ENCODE peak calls at places on chromosomes 5 and 9, in four cellular contexts. L, E, H and P are unnamed samples.

GRCh38 chr9:97573482-97574073 is 59.6 kb downstream of the TSTD2 start:
- DNase-seq in L (peak), E (no peak), H (no peak), P (no peak)

GRCh38 chr5:149386166-149386565 is 7.1 kb upstream of the IL17B start:
- DNase-seq in L (no peak), E (no peak), H (no peak), P (no peak)

GRCh38 chr5:142322747-142323479 is 1.9 kb downstream of the SPRY4 start:
- DNase-seq in L (no peak), E (no peak), H (no peak), P (no peak)

GRCh38 chr5:57175586-57175985 is 1.7 kb downstream of the GPBP1 start:
- DNase-seq in L (no peak), E (no peak), H (no peak), P (peak)

GRCh38 chr5:24170026-24170425 is 474.8 kb downstream of the CDH10 start:
- DNase-seq in L (no peak), E (no peak), H (no peak), P (no peak)

GRCh38 chr5:5306696-5307095 is 115.8 kb upstream of the ICE1 start:
- DNase-seq in L (no peak), E (no peak), H (no peak), P (no peak)

GRCh38 chr5:140962190-140962589 is 4.1 kb upstream of the PCDHAC2 start:
- DNase-seq in L (no peak), E (no peak), H (no peak), P (no peak)

GRCh38 chr5:138391859-138392386 is 39.4 kb downstream of the KDM3B start:
- DNase-seq in L (no peak), E (no peak), H (no peak), P (no peak)

GRCh38 chr5:32760091-32760509 is 49.0 kb downstream of the NPR3 start:
- DNase-seq in L (peak), E (no peak), H (no peak), P (no peak)

GRCh38 chr5:176810084-176810597 is at the start of gene UNC5A:
- DNase-seq in L (no peak), E (no peak), H (peak), P (peak)

GRCh38 chr9:113541019-113541900 is 77.7 kb downstream of the RGS3 start:
- DNase-seq in L (peak), E (no peak), H (peak), P (peak)

GRCh38 chr9:68844623-68845612 is 139.9 kb downstream of the PIP5K1B start:
- DNase-seq in L (peak), E (no peak), H (peak), P (peak)

GRCh38 chr9:125233678-125234077 is 7.5 kb downstream of the HSPA5 start:
- DNase-seq in L (no peak), E (no peak), H (no peak), P (no peak)

GRCh38 chr5:164364237-164364636 is 858.8 kb downstream of the MAT2B start:
- DNase-seq in L (no peak), E (no peak), H (no peak), P (no peak)

GRCh38 chr9:79572032-79572890 is 496 bp downstream of the TLE4 start:
- DNase-seq in L (no peak), E (no peak), H (peak), P (peak)

GRCh38 chr5:33794550-33795300 is 97.1 kb downstream of the ADAMTS12 start:
- DNase-seq in L (no peak), E (no peak), H (no peak), P (no peak)

GRCh38 chr9:134663753-134664415 is 22.3 kb downstream of the COL5A1 start:
- DNase-seq in L (no peak), E (no peak), H (no peak), P (no peak)

GRCh38 chr5:51889703-51890102 is 506.5 kb downstream of the ISL1 start:
- DNase-seq in L (no peak), E (no peak), H (no peak), P (peak)

GRCh38 chr5:141767671-141768070 is 85.6 kb upstream of the ARAP3 start:
- DNase-seq in L (no peak), E (no peak), H (no peak), P (no peak)

GRCh38 chr5:83306572-83307241 is 164.8 kb upstream of the VCAN start:
- DNase-seq in L (no peak), E (peak), H (no peak), P (no peak)

GRCh38 chr5:143721960-143722359 is 90.0 kb upstream of the HMHB1 start:
- DNase-seq in L (no peak), E (no peak), H (no peak), P (no peak)

GRCh38 chr5:88734191-88734640 is 148.8 kb downstream of the MEF2C start:
- DNase-seq in L (no peak), E (peak), H (peak), P (peak)

DNA sequence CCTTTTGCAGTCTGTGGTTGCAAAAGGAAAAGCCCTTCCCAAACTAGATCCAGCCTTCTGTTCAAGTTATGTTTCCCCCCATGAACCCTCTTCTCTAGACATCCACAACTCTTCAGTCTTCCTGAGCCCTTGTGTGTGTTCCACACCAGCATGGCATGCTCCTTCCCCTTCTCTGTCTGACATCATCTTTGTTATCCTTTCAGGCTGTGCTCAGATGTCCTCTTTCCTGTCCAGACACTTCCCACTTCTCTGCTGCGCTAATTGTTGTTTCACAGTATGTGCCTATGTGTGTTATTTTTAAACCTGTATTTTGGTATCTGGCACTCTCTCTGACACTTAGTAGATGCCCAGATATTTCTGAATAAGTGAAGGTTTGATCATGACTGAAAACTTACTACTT is 38.2 kb downstream of the FOCAD start:
- DNase-seq in L (no peak), E (no peak), H (no peak), P (no peak)
- TF ChIP-seq CTCF in L (no peak), E (no peak), H (no peak), P (no peak)

DNA sequence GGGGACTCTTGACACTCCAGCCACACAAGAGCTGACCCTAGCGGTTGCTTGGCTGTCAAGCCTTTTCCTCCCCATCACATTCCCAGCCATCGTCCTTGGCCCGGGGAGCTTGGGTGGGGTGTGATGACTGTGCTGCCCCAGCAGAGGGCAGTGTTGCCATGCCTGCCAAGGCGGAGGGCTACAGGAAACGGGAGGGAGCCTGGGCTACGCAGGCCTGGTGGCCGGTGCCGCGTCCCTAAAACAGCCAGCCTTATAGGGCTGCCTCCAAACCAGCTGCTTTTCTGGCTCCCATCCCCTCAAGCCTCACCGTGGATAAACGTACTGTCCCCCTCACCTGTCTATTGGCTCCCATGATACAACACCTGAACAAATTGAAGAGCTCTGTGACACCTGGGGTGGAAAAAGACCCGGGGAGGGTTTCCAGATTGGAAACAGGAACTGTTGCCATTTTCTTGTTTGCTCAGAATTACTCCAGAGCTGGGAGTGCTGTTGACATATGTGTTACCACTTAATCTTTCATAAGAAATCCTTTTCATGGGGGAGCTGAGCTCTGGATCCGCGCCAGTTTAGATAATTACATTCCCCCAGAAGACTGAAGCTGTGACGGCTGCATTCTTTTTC is 72.8 kb upstream of the ASTN2 start:
- DNase-seq in L (peak), E (peak), H (peak), P (peak)
- TF ChIP-seq NFIC in L (peak), E (no peak), H (no peak), P (no peak)

GRCh38 chr5:55226934-55227737 is at the start of gene MCIDAS:
- DNase-seq in L (no peak), E (no peak), H (peak), P (peak)
- TF ChIP-seq CTCF in L (peak), E (no peak), H (peak), P (peak)

GRCh38 chr5:160133071-160133917 is 14.0 kb upstream of the PWWP2A start:
- DNase-seq in L (no peak), E (no peak), H (no peak), P (no peak)
- TF ChIP-seq NFIC in L (no peak), E (no peak), H (no peak), P (no peak)

DNA sequence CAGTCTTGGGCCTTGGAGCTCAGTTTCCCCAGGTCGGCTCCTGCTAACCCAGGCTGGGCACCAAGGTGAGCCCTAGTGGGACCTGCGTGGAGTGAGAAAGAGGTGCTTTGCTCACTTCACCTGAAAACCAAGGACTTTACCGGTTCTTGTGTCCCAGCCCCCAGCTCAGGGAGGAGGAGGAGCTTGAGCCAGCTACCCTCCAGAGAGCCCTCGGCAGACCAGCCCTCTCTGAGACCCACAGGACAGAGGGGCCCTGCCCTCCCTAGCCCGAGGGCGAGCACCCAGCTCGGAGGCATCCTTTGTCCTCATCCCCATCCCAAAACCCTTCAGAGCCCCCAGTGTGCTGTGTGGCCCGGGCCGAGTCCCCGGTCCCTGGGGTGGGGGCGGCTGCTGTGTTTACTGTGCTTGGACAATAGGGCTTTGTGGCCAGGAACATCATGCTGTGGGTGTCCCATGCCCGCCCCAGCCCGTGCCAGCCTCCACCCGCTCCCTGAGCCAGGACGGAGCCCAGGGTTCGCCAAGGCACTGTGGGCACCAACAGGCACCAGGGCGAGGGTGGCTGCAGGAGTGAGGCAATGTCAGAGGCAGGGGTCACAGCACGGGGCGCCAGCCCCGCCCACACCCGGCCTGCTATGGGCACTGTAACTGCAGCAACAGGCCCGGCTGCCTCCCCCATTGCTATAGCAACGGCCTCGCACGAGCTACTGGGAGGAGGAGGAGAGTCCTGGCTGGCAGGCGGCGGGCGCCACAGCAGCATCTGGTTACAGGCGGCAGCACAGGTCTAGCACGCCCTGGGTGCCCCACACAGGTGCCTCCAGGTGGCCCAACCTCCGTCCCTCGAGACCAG is 2.7 kb downstream of the ABCA2 start:
- DNase-seq in L (peak), E (no peak), H (no peak), P (peak)
- TF ChIP-seq CTCF in L (no peak), E (no peak), H (no peak), P (no peak)

GRCh38 chr5:40755093-40755406 is 711 bp downstream of the TTC33 start:
- DNase-seq in L (peak), E (peak), H (peak), P (peak)
- TF ChIP-seq NFIC in L (no peak), E (no peak), H (no peak), P (no peak)